ENCODE peak calls at places on chromosomes 11 and 22, in four cellular contexts. F, A, L and P are unnamed samples.

GRCh38 chr22:39598017-39598965 is 27.7 kb downstream of the CACNA1I start:
- DNase-seq in A (no peak), L (peak), F (peak), P (no peak)

GRCh38 chr11:119065369-119065768 is 2.2 kb upstream of the VPS11 start:
- DNase-seq in L (peak), A (no peak), F (no peak), P (no peak)

GRCh38 chr11:129972596-129972995 is 30.0 kb downstream of the PRDM10 start:
- DNase-seq in A (no peak), L (no peak), F (no peak), P (no peak)

GRCh38 chr11:12222099-12222751 is 111.8 kb downstream of the MICAL2 start:
- DNase-seq in A (peak), L (peak), F (no peak), P (peak)

GRCh38 chr22:42947211-42947990 is 67.5 kb downstream of the PACSIN2 start:
- DNase-seq in F (peak), L (peak), A (peak), P (no peak)

GRCh38 chr11:31582697-31583096 is 73.1 kb downstream of the ELP4 start:
- DNase-seq in L (no peak), F (no peak), A (no peak), P (no peak)

GRCh38 chr11:114562166-114562916 is 2.7 kb upstream of the NXPE1 start:
- DNase-seq in L (no peak), F (no peak), A (no peak), P (no peak)

GRCh38 chr11:76591416-76591815 is 79.1 kb downstream of the LRRC32 start:
- DNase-seq in A (no peak), F (no peak), L (no peak), P (no peak)

GRCh38 chr11:130894322-130895025 is 21.8 kb downstream of the SNX19 start:
- DNase-seq in F (peak), A (peak), L (peak), P (peak)

GRCh38 chr11:42397483-42397882 is 914.3 kb upstream of the API5 start:
- DNase-seq in F (no peak), L (no peak), A (no peak), P (no peak)

GRCh38 chr11:108906826-108907225 is 242.0 kb downstream of the DDX10 start:
- DNase-seq in F (no peak), L (no peak), A (no peak), P (no peak)

GRCh38 chr11:27100534-27100933 is 59.9 kb downstream of the BBOX1 start:
- DNase-seq in F (no peak), L (no peak), A (no peak), P (no peak)

GRCh38 chr11:37061426-37061825 is 463.4 kb upstream of the RAG2 start:
- DNase-seq in L (no peak), F (no peak), A (no peak), P (no peak)

GRCh38 chr22:37045958-37046357 is 5.6 kb upstream of the KCTD17 start:
- DNase-seq in L (no peak), F (no peak), A (no peak), P (no peak)

GRCh38 chr22:49964493-49965290 is 4.1 kb downstream of the PIM3 start:
- DNase-seq in A (peak), L (peak), F (no peak), P (peak)

GRCh38 chr11:86804871-86805415 is 4.6 kb downstream of the PRSS23 start:
- DNase-seq in A (no peak), F (no peak), L (no peak), P (no peak)

GRCh38 chr11:102267602-102268001 is 49.7 kb upstream of the BIRC3 start:
- DNase-seq in F (no peak), A (no peak), L (no peak), P (no peak)

GRCh38 chr11:123000721-123001120 is 19.1 kb upstream of the BSX start:
- DNase-seq in F (no peak), A (no peak), L (no peak), P (no peak)

GRCh38 chr22:48772286-48772907 is 1055.3 kb downstream of the BRD1 start:
- DNase-seq in A (no peak), F (no peak), L (no peak), P (no peak)

GRCh38 chr22:39519681-39520053 is 695 bp upstream of the ATF4 start:
- DNase-seq in F (peak), A (peak), L (no peak), P (peak)

GRCh38 chr11:123707606-123708205 is 33.8 kb downstream of the ZNF202 start:
- DNase-seq in F (no peak), L (peak), A (peak), P (no peak)

GRCh38 chr11:84564180-84564866 is 1062.8 kb downstream of the DLG2 start:
- DNase-seq in A (no peak), L (peak), F (no peak), P (no peak)

GRCh38 chr11:23425379-23425778 is 565.1 kb upstream of the CCDC179 start:
- DNase-seq in L (no peak), F (no peak), A (no peak), P (no peak)

GRCh38 chr11:127063191-127063590 is 62.6 kb upstream of the KIRREL3 start:
- DNase-seq in L (no peak), A (no peak), F (no peak), P (no peak)

GRCh38 chr11:22431074-22431473 is 92.9 kb downstream of the SLC17A6 start:
- DNase-seq in F (no peak), L (no peak), A (no peak), P (no peak)

GRCh38 chr11:36075053-36075452 is 131.2 kb downstream of the LDLRAD3 start:
- DNase-seq in F (no peak), L (no peak), A (no peak), P (no peak)

GRCh38 chr22:37802310-37803194 is 5.2 kb upstream of the GCAT start:
- DNase-seq in L (no peak), A (peak), F (peak), P (peak)

GRCh38 chr22:32775957-32776356 is 25.5 kb upstream of the TIMP3 start:
- DNase-seq in F (no peak), A (no peak), L (peak), P (no peak)

GRCh38 chr11:66420671-66421476 is at the start of gene NPAS4:
- DNase-seq in L (no peak), A (no peak), F (no peak), P (no peak)

GRCh38 chr11:72653616-72654000 is 20.6 kb downstream of the PDE2A start:
- DNase-seq in L (no peak), A (no peak), F (no peak), P (no peak)

GRCh38 chr11:36265793-36266628 is 23.2 kb downstream of the COMMD9 start:
- DNase-seq in L (peak), A (peak), F (peak), P (peak)

GRCh38 chr11:69358398-69359080 is 64.6 kb downstream of the MYEOV start:
- DNase-seq in L (no peak), A (peak), F (no peak), P (no peak)

GRCh38 chr11:44632466-44633123 is 67.1 kb downstream of the CD82 start:
- DNase-seq in F (no peak), L (peak), A (no peak), P (peak)

GRCh38 chr11:130729678-130730300 is 186.5 kb downstream of the SNX19 start:
- DNase-seq in F (no peak), L (no peak), A (no peak), P (no peak)

GRCh38 chr22:33023119-33023827 is 34.9 kb downstream of the SYN3 start:
- DNase-seq in L (no peak), F (no peak), A (no peak), P (no peak)

GRCh38 chr11:20161923-20162322 is 1.6 kb upstream of the DBX1 start:
- DNase-seq in L (no peak), A (no peak), F (no peak), P (no peak)

GRCh38 chr11:91220476-91221202 is 997.8 kb upstream of the CHORDC1 start:
- DNase-seq in L (no peak), F (no peak), A (no peak), P (no peak)

DNA sequence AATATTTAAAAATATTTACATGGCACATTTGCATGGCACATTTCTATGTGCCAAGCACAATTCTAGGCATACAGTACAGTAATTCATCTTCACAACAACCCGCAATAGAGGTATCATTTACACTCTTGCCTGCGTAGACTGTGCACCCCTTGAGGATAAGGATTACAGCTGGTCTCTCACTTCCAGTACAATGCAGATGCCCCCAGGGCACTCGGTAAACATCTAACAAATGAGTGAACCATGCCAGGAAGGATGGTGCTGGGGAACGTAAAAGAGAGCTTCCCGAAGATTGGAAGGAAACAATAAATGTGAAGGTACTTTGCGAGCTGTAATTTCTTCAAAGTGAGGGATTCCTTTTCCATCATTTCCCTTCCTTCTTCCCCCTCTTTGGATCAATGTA is 1.3 kb downstream of the PRPF19 start:
- DNase-seq in A (no peak), F (no peak), L (no peak), P (no peak)
- H3K4me3 ChIP-seq in A (no peak), F (no peak), L (peak), P (peak)

GRCh38 chr11:3947084-3947483 is 91.6 kb downstream of the STIM1 start:
- DNase-seq in F (no peak), A (no peak), L (no peak), P (peak)
- H3K4me3 ChIP-seq in F (no peak), A (no peak), L (no peak), P (no peak)

GRCh38 chr11:8701891-8702597 is 19.5 kb downstream of the RPL27A start:
- DNase-seq in L (no peak), A (no peak), F (no peak), P (no peak)

GRCh38 chr11:8697056-8697455 is 14.5 kb downstream of the RPL27A start:
- DNase-seq in F (no peak), L (no peak), A (no peak), P (no peak)

GRCh38 chr11:8699903-8700302 is 17.3 kb downstream of the RPL27A start:
- DNase-seq in F (peak), L (no peak), A (no peak), P (peak)

GRCh38 chr11:8698379-8698851 is 15.8 kb downstream of the RPL27A start:
- DNase-seq in L (peak), F (no peak), A (no peak), P (peak)

DNA sequence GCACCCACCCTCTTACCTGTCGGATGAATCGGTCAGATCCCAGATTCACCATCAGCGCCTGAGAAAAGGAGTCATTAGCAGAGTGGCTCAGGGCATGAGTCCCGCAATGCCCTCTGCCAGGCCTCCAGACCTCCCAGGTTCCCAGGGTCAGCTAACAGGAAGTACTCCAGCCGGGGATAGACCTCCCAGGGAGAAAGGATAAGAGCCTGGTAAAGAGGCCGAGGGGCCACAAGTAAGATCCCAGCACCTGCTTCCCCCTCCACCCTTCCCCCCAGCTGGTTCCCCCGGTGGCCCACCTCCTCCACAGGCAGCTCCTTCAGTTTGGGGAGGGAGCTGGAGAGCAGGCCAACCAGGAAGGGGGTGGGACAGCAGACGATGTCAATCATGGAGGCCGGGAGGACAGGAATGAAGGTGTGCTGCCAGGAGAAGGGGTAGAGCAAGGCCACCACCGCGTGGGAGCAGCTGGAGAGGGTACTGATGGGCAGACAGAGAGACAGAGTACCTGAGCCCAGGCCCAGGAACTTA is 16.4 kb downstream of the RPL27A start:
- DNase-seq in A (no peak), F (no peak), L (peak), P (peak)
- H3K4me3 ChIP-seq in A (no peak), F (no peak), L (no peak), P (no peak)

GRCh38 chr11:105641433-105641832 is 31.6 kb downstream of the GRIA4 start:
- DNase-seq in A (no peak), L (no peak), F (no peak), P (no peak)
- H3K4me3 ChIP-seq in A (no peak), L (no peak), F (no peak), P (no peak)

DNA sequence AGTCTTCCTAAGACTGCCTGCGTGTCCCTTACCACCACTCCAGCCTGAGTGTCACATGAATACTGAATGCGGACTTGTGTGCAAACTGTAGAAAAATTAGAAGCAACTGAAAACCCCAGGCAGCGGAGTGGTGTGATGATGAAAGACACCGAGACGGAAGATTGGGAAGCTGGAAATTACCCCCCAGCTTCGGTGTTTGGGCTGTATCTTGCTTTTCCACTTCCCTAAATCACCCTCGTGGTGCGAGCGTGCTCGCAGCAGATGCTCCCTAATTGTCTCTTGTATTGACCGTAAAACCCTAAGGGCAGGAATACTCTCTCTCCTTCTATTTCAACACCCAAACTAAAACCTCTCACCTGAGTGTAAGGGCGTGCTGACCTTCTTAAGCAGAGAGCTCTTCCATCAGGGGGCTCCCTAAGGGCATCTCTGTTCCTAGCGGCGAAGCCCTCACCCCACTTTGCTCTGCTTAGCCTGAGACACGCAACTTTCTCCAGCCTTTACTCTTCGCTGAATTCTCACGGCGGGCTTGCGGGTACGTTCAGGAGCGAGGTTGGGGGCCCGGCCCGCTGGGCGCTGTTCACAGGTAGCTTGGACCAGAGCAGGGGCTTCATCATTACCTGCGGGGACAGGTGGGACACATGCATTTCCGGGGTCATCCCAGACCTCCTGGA is 62.4 kb downstream of the CRYBB2 start:
- DNase-seq in L (no peak), A (no peak), F (no peak), P (no peak)
- H3K4me3 ChIP-seq in L (no peak), A (no peak), F (no peak), P (no peak)

DNA sequence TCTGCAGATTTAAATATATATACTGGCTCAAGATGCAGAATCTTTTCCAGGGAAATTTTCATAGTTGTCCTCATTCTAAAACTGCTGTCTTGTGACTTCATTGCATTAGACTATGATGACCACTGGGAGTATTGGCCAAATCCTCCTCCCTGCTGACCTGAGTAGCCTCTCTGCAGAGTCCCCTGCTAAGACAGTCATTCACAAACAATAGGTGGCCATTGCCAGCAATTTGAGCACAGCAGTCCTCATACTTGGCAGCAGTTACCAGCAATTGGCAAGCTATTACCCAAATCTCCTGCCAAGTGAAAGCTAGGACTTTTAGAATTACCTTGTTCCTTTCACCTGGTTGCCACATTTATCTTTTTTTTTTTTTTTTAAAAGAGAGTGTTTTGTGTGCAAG is 325.8 kb downstream of the FAT3 start:
- DNase-seq in F (no peak), L (no peak), A (no peak), P (no peak)
- H3K4me3 ChIP-seq in F (no peak), L (no peak), A (no peak), P (no peak)

DNA sequence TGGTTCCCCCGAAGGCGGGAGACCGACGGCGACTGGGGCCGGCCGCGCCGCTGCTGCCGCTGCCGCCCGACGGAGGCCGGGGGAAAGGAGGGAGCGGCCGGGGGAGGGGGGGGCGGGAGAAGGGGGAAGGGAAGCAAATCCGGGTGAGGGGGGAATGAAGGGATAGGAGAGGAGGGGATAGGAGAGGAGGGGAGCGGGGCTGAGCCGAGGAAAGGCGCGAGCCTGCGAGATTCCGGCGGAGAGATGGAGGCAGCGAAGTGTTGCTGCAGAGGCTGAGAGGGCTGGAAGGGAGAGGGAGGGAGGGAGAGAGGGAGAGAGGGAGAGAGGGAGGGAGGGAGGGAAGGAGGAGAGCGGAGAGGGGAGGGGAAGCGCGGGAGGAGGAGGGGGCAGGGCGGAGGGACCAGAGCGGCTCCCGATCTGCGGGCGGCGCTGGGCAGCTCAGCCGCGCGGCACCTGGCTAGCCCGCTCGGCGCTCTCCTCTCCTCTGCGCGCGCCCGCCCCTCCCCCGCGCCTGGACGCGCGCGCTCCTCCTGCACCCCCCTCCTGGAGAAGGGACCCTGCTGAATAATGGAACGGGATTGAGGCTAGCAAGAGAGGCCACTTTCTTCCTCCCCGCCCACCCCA is 52.4 kb downstream of the SLC22A12 start:
- DNase-seq in L (peak), A (peak), F (no peak), P (peak)
- H3K4me3 ChIP-seq in L (peak), A (peak), F (peak), P (peak)